ENCODE peak calls at places on chromosome 4, in five cellular contexts. M is transverse colon; R is stimulated activated CD8-positive, alpha-beta memory T cell treated with anti-CD3 and anti-CD28 coated beads, Interleukin-4, amount 100 ng/mL, for 4 hours; U is G401; Z is SK-N-MC. S is an unnamed sample.

GRCh38 chr4:63556332-63556731 is 852.9 kb downstream of the TECRL start:
- DNase-seq in Z (no peak), M (no peak), U (no peak), R (no peak), S (no peak)

GRCh38 chr4:182874946-182875345 is 42.2 kb downstream of the DCTD start:
- DNase-seq in M (no peak), Z (no peak), U (no peak), R (no peak), S (no peak)

GRCh38 chr4:62517721-62518120 is 1317.6 kb downstream of the ADGRL3 start:
- DNase-seq in Z (no peak), M (no peak), R (no peak), U (no peak), S (no peak)

GRCh38 chr4:2177443-2178093 is 64.4 kb downstream of the HAUS3 start:
- DNase-seq in M (no peak), U (no peak), Z (no peak), R (no peak), S (no peak)

GRCh38 chr4:186227221-186227620 is at the start of gene KLKB1:
- DNase-seq in Z (no peak), M (no peak), U (no peak), R (no peak), S (no peak)

GRCh38 chr4:99219072-99219471 is at the start of gene ADH6:
- DNase-seq in R (no peak), U (no peak), Z (no peak), M (peak), S (no peak)

GRCh38 chr4:26609868-26610267 is 26.0 kb downstream of the TBC1D19 start:
- DNase-seq in U (no peak), Z (no peak), M (no peak), R (no peak), S (no peak)

GRCh38 chr4:159268607-159269006 is 165.7 kb downstream of the RAPGEF2 start:
- DNase-seq in R (no peak), M (no peak), U (no peak), Z (no peak), S (no peak)

GRCh38 chr4:4670869-4671268 is 129.0 kb upstream of the STX18 start:
- DNase-seq in Z (no peak), R (no peak), M (no peak), U (no peak), S (no peak)

GRCh38 chr4:83255584-83255983 is 29.0 kb downstream of the COQ2 start:
- DNase-seq in U (peak), Z (peak), R (no peak), M (no peak), S (no peak)

GRCh38 chr4:119025440-119025839 is 110.2 kb upstream of the MYOZ2 start:
- DNase-seq in M (peak), U (no peak), Z (no peak), R (no peak), S (peak)